ENCODE peak calls at places on chromosome 19, in nine cellular contexts. One of them, this sample, is unnamed.

GRCh38 chr19:35719402-35720162 is 1.8 kb downstream of the KMT2B start:
- DNase-seq in kidney epithelial cell: no peak
- DNase-seq in uterus: no peak
- DNase-seq in fibroblast of lung: no peak
- DNase-seq in PC-3: no peak
- DNase-seq in adrenal gland: peak; percentile 55
- DNase-seq in breast epithelium: no peak
- DNase-seq in colonic mucosa: no peak
- DNase-seq in upper lobe of right lung: no peak
- DNase-seq in this sample: no peak

GRCh38 chr19:6772028-6772865 is at the start of gene VAV1:
- DNase-seq in fibroblast of lung: no peak
- DNase-seq in breast epithelium: no peak
- DNase-seq in PC-3: no peak
- DNase-seq in upper lobe of right lung: peak; percentile 89
- DNase-seq in adrenal gland: no peak
- DNase-seq in kidney epithelial cell: no peak
- DNase-seq in colonic mucosa: peak; percentile 74
- DNase-seq in uterus: no peak
- DNase-seq in this sample: no peak

GRCh38 chr19:30339624-30340525 is 32.3 kb upstream of the ZNF536 start:
- DNase-seq in upper lobe of right lung: peak; percentile 56
- DNase-seq in kidney epithelial cell: no peak
- DNase-seq in adrenal gland: no peak
- DNase-seq in colonic mucosa: no peak
- DNase-seq in breast epithelium: peak; percentile 9
- DNase-seq in fibroblast of lung: no peak
- DNase-seq in uterus: no peak
- DNase-seq in PC-3: no peak
- DNase-seq in this sample: no peak

GRCh38 chr19:10431943-10432735 is 11.8 kb downstream of the PDE4A start:
- DNase-seq in PC-3: peak; percentile 42
- DNase-seq in uterus: peak; percentile 61
- DNase-seq in fibroblast of lung: peak; percentile 41
- DNase-seq in upper lobe of right lung: peak; percentile 92
- DNase-seq in breast epithelium: no peak
- DNase-seq in kidney epithelial cell: no peak
- DNase-seq in colonic mucosa: peak; percentile 82
- DNase-seq in adrenal gland: no peak
- DNase-seq in this sample: no peak

GRCh38 chr19:30131246-30131645 is 189.2 kb downstream of the URI1 start:
- DNase-seq in upper lobe of right lung: peak; percentile 54
- DNase-seq in kidney epithelial cell: no peak
- DNase-seq in adrenal gland: no peak
- DNase-seq in uterus: no peak
- DNase-seq in colonic mucosa: no peak
- DNase-seq in PC-3: no peak
- DNase-seq in breast epithelium: no peak
- DNase-seq in fibroblast of lung: no peak
- DNase-seq in this sample: no peak

GRCh38 chr19:913080-913748 is at the start of gene R3HDM4:
- DNase-seq in colonic mucosa: peak; percentile 86
- DNase-seq in uterus: peak; percentile 84
- DNase-seq in upper lobe of right lung: peak; percentile 93
- DNase-seq in PC-3: peak; percentile 52
- DNase-seq in breast epithelium: peak; percentile 84
- DNase-seq in adrenal gland: peak; percentile 78
- DNase-seq in fibroblast of lung: peak; percentile 56
- DNase-seq in kidney epithelial cell: no peak
- DNase-seq in this sample: no peak

GRCh38 chr19:5719274-5719960 is 529 bp downstream of the LONP1 start:
- DNase-seq in colonic mucosa: no peak
- DNase-seq in breast epithelium: no peak
- DNase-seq in fibroblast of lung: peak; percentile 19
- DNase-seq in uterus: no peak
- DNase-seq in adrenal gland: peak; percentile 74
- DNase-seq in kidney epithelial cell: no peak
- DNase-seq in upper lobe of right lung: peak; percentile 72
- DNase-seq in PC-3: no peak
- DNase-seq in this sample: peak; percentile 37

GRCh38 chr19:13986348-13986904 is 19.7 kb downstream of the RFX1 start:
- DNase-seq in kidney epithelial cell: peak; percentile 77
- DNase-seq in breast epithelium: no peak
- DNase-seq in uterus: peak; percentile 74
- DNase-seq in colonic mucosa: peak; percentile 80
- DNase-seq in upper lobe of right lung: peak; percentile 92
- DNase-seq in PC-3: no peak
- DNase-seq in fibroblast of lung: no peak
- DNase-seq in adrenal gland: peak; percentile 94
- DNase-seq in this sample: no peak

DNA sequence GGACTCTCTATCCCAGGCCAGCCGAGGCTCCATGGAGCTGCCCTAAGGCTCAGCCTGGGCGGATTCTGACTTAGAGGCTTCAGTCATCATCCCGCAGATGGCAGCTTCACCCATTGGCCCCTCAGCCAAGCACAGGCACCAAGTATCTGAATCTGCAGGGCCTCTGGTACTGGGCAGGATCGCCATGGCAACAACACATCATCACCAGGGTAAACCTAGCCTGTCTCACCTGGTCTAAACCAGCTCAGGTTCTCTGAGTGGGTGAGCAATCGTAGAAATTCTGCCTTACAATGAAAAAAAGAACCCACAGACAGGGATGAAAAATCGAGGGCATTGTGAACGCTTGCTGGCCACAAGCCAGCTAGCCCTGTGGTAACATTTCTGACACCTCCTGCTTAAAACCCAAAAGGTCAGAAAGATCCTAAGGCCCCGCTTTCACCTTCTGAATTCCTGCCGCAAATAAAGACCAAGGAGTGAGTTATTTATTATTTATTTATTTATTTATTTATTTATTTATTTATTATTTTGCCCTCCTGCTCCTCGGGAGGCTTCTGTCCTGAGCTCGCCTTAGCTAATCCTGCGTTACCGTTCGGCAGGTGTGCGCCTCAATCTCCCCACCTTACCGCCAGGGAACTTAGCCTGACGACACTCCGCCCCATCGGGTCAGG is 12.0 kb upstream of the CEACAM21 start:
- DNase-seq in colonic mucosa: no peak
- DNase-seq in kidney epithelial cell: no peak
- DNase-seq in breast epithelium: no peak
- DNase-seq in uterus: no peak
- DNase-seq in adrenal gland: no peak
- DNase-seq in fibroblast of lung: no peak
- DNase-seq in upper lobe of right lung: no peak
- DNase-seq in PC-3: peak; percentile 22
- DNase-seq in this sample: peak; percentile 1
- H3K4me3 ChIP-seq in colonic mucosa: no peak overlapping the region
- H3K4me3 ChIP-seq in kidney epithelial cell: no peak overlapping the region
- H3K4me3 ChIP-seq in breast epithelium: peak overlapping the region; percentile 52
- H3K4me3 ChIP-seq in uterus: no peak overlapping the region
- H3K4me3 ChIP-seq in adrenal gland: peak overlapping the region; percentile 29
- H3K4me3 ChIP-seq in fibroblast of lung: no peak overlapping the region
- H3K4me3 ChIP-seq in upper lobe of right lung: no peak overlapping the region
- H3K4me3 ChIP-seq in PC-3: no peak overlapping the region
- H3K4me3 ChIP-seq in this sample: no peak overlapping the region

GRCh38 chr19:4058696-4059492 is 7.8 kb downstream of the ZBTB7A start:
- DNase-seq in breast epithelium: no peak
- DNase-seq in colonic mucosa: peak; percentile 51
- DNase-seq in adrenal gland: no peak
- DNase-seq in PC-3: no peak
- DNase-seq in fibroblast of lung: no peak
- DNase-seq in upper lobe of right lung: no peak
- DNase-seq in kidney epithelial cell: no peak
- DNase-seq in uterus: peak; percentile 52
- DNase-seq in this sample: no peak

GRCh38 chr19:4059493-4059880 is 7.2 kb downstream of the ZBTB7A start:
- DNase-seq in fibroblast of lung: no peak
- DNase-seq in breast epithelium: no peak
- DNase-seq in upper lobe of right lung: no peak
- DNase-seq in PC-3: no peak
- DNase-seq in adrenal gland: no peak
- DNase-seq in kidney epithelial cell: no peak
- DNase-seq in uterus: no peak
- DNase-seq in colonic mucosa: peak; percentile 86
- DNase-seq in this sample: no peak

GRCh38 chr19:4059931-4060620 is 6.6 kb downstream of the ZBTB7A start:
- DNase-seq in breast epithelium: no peak
- DNase-seq in colonic mucosa: peak; percentile 90
- DNase-seq in upper lobe of right lung: peak; percentile 84
- DNase-seq in PC-3: no peak
- DNase-seq in adrenal gland: no peak
- DNase-seq in kidney epithelial cell: no peak
- DNase-seq in fibroblast of lung: no peak
- DNase-seq in uterus: peak; percentile 90
- DNase-seq in this sample: peak; percentile 62

GRCh38 chr19:4060621-4061177 is 6.0 kb downstream of the ZBTB7A start:
- DNase-seq in colonic mucosa: peak; percentile 58
- DNase-seq in kidney epithelial cell: no peak
- DNase-seq in fibroblast of lung: no peak
- DNase-seq in breast epithelium: no peak
- DNase-seq in adrenal gland: no peak
- DNase-seq in PC-3: no peak
- DNase-seq in upper lobe of right lung: no peak
- DNase-seq in uterus: peak; percentile 36
- DNase-seq in this sample: no peak

DNA sequence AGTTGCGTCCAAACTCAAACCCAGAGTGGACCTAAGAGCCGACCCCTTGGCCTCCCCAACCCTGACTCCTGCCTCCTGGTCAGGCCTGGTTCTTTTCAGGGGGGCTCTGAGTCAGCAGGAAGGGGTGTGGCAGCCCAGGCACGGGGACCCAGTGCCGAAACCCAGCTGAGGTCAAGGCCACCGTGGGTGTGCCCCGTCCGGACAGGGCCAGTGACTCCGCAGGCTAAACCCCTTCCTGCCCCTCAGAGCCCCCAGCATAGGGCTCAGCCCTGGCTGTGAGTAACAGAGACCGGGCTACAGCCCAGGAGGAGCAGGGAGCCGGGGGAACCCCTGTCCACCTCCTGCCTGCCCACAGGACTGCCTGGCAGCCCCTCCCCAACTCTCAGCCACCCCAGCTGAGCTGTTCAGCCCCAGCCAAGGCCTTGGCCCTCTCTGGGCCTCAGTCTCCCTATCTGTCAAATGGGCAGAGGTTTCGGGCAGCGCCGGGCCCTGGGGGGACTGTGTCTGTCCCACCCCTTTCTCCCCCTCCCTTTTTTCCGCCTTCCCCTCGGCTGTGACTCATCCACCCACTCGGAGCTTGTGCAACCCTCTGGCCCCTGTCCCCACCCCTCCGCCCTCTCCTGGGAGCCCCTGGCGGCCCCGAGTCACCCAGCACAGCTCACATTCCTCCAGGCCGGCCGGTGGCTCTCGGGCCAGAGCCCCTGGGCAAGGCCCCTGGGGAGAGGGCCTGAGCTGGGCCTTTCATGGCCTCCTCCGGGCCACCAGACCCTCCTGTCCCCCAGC is 8.6 kb downstream of the ZBTB7A start:
- DNase-seq in colonic mucosa: peak; percentile 84
- DNase-seq in upper lobe of right lung: peak; percentile 96
- DNase-seq in PC-3: peak; percentile 77
- DNase-seq in adrenal gland: peak; percentile 96
- DNase-seq in breast epithelium: peak; percentile 79
- DNase-seq in kidney epithelial cell: no peak
- DNase-seq in uterus: peak; percentile 92
- DNase-seq in fibroblast of lung: peak; percentile 85
- DNase-seq in this sample: peak; percentile 77
- H3K36me3 ChIP-seq in colonic mucosa: peaks cover 13% of the 10 kb centered on the region
- H3K36me3 ChIP-seq in upper lobe of right lung: peaks cover 20% of the 10 kb centered on the region
- H3K36me3 ChIP-seq in PC-3: peaks cover 8% of the 10 kb centered on the region
- H3K36me3 ChIP-seq in adrenal gland: peaks cover 22% of the 10 kb centered on the region
- H3K36me3 ChIP-seq in breast epithelium: peaks cover 9% of the 10 kb centered on the region
- H3K36me3 ChIP-seq in kidney epithelial cell: no peaks in the 10 kb centered on the region
- H3K36me3 ChIP-seq in uterus: no peaks in the 10 kb centered on the region
- H3K36me3 ChIP-seq in fibroblast of lung: peaks cover 21% of the 10 kb centered on the region
- H3K36me3 ChIP-seq in this sample: peaks cover 26% of the 10 kb centered on the region

GRCh38 chr19:48958006-48958405 is 3.3 kb downstream of the BAX start:
- DNase-seq in upper lobe of right lung: no peak
- DNase-seq in kidney epithelial cell: no peak
- DNase-seq in adrenal gland: no peak
- DNase-seq in breast epithelium: no peak
- DNase-seq in fibroblast of lung: no peak
- DNase-seq in PC-3: no peak
- DNase-seq in uterus: no peak
- DNase-seq in colonic mucosa: no peak
- DNase-seq in this sample: no peak

GRCh38 chr19:48950830-48951519 is 3.7 kb upstream of the BAX start:
- DNase-seq in kidney epithelial cell: no peak
- DNase-seq in colonic mucosa: no peak
- DNase-seq in uterus: no peak
- DNase-seq in PC-3: peak; percentile 14
- DNase-seq in upper lobe of right lung: no peak
- DNase-seq in fibroblast of lung: no peak
- DNase-seq in adrenal gland: no peak
- DNase-seq in breast epithelium: no peak
- DNase-seq in this sample: no peak

GRCh38 chr19:48954011-48954594 is 572 bp upstream of the BAX start:
- DNase-seq in adrenal gland: no peak
- DNase-seq in upper lobe of right lung: no peak
- DNase-seq in breast epithelium: no peak
- DNase-seq in colonic mucosa: peak; percentile 38
- DNase-seq in PC-3: no peak
- DNase-seq in kidney epithelial cell: no peak
- DNase-seq in fibroblast of lung: no peak
- DNase-seq in uterus: no peak
- DNase-seq in this sample: no peak

GRCh38 chr19:48955308-48955958 is 758 bp downstream of the BAX start:
- DNase-seq in fibroblast of lung: no peak
- DNase-seq in upper lobe of right lung: no peak
- DNase-seq in kidney epithelial cell: no peak
- DNase-seq in adrenal gland: no peak
- DNase-seq in PC-3: no peak
- DNase-seq in colonic mucosa: peak; percentile 22
- DNase-seq in uterus: no peak
- DNase-seq in breast epithelium: no peak
- DNase-seq in this sample: no peak

DNA sequence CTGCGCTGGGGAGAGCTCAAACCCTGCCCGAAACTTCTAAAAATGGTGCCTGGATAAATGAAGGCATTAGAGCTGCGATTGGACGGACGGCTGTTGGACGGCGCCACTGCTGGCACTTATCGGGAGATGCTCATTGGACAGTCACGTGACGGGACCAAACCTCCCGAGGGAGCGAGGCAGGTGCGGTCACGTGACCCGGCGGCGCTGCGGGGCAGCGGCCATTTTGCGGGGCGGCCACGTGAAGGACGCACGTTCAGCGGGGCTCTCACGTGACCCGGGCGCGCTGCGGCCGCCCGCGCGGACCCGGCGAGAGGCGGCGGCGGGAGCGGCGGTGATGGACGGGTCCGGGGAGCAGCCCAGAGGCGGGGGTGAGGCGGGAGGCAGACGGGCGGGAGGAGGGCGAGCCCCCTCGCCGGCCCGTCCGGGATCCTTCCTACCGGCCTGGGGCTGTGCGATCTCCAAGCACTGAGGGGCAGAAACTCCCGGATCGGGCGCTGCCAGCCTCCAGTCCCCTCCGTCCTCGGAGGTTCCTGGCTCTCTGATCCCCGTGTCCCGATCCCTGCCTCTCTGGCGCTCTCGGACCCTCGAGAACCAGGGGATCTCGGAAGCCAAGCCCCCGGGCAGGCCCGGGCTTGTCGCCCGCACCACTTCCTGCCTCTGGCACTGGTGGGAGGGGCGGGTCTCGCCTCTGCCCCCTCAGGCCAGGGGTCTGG is at the start of gene BAX:
- DNase-seq in adrenal gland: peak; percentile 99
- DNase-seq in uterus: peak; percentile 96
- DNase-seq in kidney epithelial cell: peak; percentile 69
- DNase-seq in upper lobe of right lung: peak; percentile 99
- DNase-seq in colonic mucosa: peak; percentile 98
- DNase-seq in breast epithelium: peak; percentile 96
- DNase-seq in PC-3: peak; percentile 93
- DNase-seq in fibroblast of lung: peak; percentile 95
- DNase-seq in this sample: peak; percentile 87
- TF ChIP-seq CTCF in adrenal gland: no peak
- TF ChIP-seq CTCF in uterus: no peak
- TF ChIP-seq CTCF in kidney epithelial cell: no peak
- TF ChIP-seq CTCF in upper lobe of right lung: no peak
- TF ChIP-seq CTCF in colonic mucosa: no peak
- TF ChIP-seq CTCF in breast epithelium: no peak
- TF ChIP-seq CTCF in PC-3: no peak
- TF ChIP-seq CTCF in fibroblast of lung: no peak
- TF ChIP-seq CTCF in this sample: no peak

DNA sequence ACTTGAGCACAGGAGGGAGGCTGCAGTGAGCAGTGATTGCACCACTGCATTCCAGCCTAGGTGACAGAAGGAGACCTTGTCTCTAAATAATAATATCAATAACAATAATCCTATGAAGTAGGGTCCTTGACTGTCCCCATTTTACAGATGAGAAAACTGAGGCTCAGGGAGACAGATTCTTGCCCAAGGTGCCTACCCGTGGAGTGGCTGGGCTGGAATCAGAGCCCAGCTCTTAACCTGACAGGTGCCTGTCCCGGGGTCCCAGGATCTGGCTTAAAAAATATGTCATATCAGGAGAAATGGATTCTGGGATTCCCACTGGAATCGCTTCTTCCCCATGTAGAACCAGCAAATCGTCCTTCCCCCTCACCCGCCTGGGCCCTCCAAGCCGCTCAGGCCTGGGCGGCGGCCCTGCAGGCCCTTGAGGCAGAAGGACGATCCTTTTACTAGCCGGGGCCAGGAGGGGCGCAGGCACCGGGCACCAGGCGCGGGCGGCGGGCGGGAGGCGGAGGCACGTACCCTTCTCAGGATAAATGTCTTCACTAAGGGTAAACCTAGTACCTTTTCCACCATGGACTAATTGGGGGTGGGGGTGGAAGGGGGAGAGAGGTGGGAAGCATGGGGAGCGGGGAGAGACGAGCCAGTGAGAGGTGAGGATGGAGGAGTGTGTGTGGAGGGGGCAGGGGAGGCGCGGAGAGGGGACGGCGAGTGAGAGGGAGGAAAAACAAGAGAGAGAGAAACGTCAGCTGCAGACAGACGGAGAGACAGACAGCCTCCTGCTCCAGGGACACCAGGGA is 60.6 kb downstream of the COLGALT1 start:
- DNase-seq in upper lobe of right lung: no peak
- DNase-seq in adrenal gland: no peak
- DNase-seq in fibroblast of lung: no peak
- DNase-seq in kidney epithelial cell: no peak
- DNase-seq in PC-3: no peak
- DNase-seq in colonic mucosa: no peak
- DNase-seq in uterus: no peak
- DNase-seq in breast epithelium: no peak
- DNase-seq in this sample: no peak
- H3K4me3 ChIP-seq in upper lobe of right lung: no peak overlapping the region
- H3K4me3 ChIP-seq in adrenal gland: no peak overlapping the region
- H3K4me3 ChIP-seq in fibroblast of lung: no peak overlapping the region
- H3K4me3 ChIP-seq in kidney epithelial cell: no peak overlapping the region
- H3K4me3 ChIP-seq in PC-3: peak overlapping the region; percentile 35
- H3K4me3 ChIP-seq in colonic mucosa: no peak overlapping the region
- H3K4me3 ChIP-seq in uterus: no peak overlapping the region
- H3K4me3 ChIP-seq in breast epithelium: no peak overlapping the region
- H3K4me3 ChIP-seq in this sample: no peak overlapping the region